ENCODE peak calls at places on chromosomes 13 and 19, in six cellular contexts. A is SK-N-SH, H is tibial nerve, Z is ovary, S is stomach, T is suprapubic skin. N is an unnamed sample.

GRCh38 chr19:5078666-5079409 is 109.9 kb downstream of the KDM4B start:
- DNase-seq in A (no peak), H (no peak), Z (no peak), S (no peak), T (no peak), N (no peak)

GRCh38 chr19:2042485-2043268 is 8.4 kb downstream of the MKNK2 start:
- DNase-seq in A (no peak), H (no peak), Z (peak), S (peak), T (peak), N (peak)

GRCh38 chr19:8517551-8518442 is 3.8 kb upstream of the ZNF414 start:
- DNase-seq in A (no peak), H (peak), Z (no peak), S (no peak), T (no peak), N (peak)

GRCh38 chr19:3977242-3978143 is 6.6 kb upstream of the DAPK3 start:
- DNase-seq in A (peak), H (no peak), Z (peak), S (no peak), T (peak), N (peak)

GRCh38 chr19:1136201-1136600 is 32.4 kb downstream of the GPX4 start:
- DNase-seq in A (no peak), H (no peak), Z (no peak), S (no peak), T (no peak), N (no peak)

GRCh38 chr13:34207334-34207733 is 389.4 kb downstream of the RFC3 start:
- DNase-seq in A (no peak), H (no peak), Z (no peak), S (no peak), T (no peak), N (no peak)

GRCh38 chr19:17933414-17934129 is 757 bp downstream of the CCDC124 start:
- DNase-seq in A (no peak), H (no peak), Z (no peak), S (no peak), T (no peak), N (no peak)

GRCh38 chr13:32284927-32285632 is 30.1 kb downstream of the ZAR1L start:
- DNase-seq in A (no peak), H (peak), Z (no peak), S (peak), T (no peak), N (no peak)

GRCh38 chr19:33960566-33960965 is 163.9 kb downstream of the KCTD15 start:
- DNase-seq in A (no peak), H (no peak), Z (no peak), S (no peak), T (no peak), N (no peak)

GRCh38 chr13:98575009-98575866 is 1.7 kb downstream of the STK24 start:
- DNase-seq in A (no peak), H (no peak), Z (no peak), S (no peak), T (no peak), N (no peak)

GRCh38 chr13:24288870-24289269 is 20.5 kb upstream of the C1QTNF9 start:
- DNase-seq in A (no peak), H (no peak), Z (peak), S (no peak), T (no peak), N (no peak)

GRCh38 chr13:35723061-35723461 is 246.6 kb upstream of the MAB21L1 start:
- DNase-seq in A (no peak), H (peak), Z (peak), S (no peak), T (no peak), N (no peak)

GRCh38 chr19:11624064-11624463 is 26.8 kb downstream of the ZNF627 start:
- DNase-seq in A (no peak), H (no peak), Z (no peak), S (no peak), T (no peak), N (no peak)

GRCh38 chr13:36526897-36527296 is 94.6 kb downstream of the CCNA1 start:
- DNase-seq in A (no peak), H (no peak), Z (no peak), S (no peak), T (no peak), N (no peak)

GRCh38 chr13:42322806-42323205 is 50.9 kb downstream of the AKAP11 start:
- DNase-seq in A (no peak), H (no peak), Z (no peak), S (no peak), T (no peak), N (no peak)

GRCh38 chr13:42318570-42318969 is 46.6 kb downstream of the AKAP11 start:
- DNase-seq in A (no peak), H (no peak), Z (no peak), S (no peak), T (no peak), N (no peak)

DNA sequence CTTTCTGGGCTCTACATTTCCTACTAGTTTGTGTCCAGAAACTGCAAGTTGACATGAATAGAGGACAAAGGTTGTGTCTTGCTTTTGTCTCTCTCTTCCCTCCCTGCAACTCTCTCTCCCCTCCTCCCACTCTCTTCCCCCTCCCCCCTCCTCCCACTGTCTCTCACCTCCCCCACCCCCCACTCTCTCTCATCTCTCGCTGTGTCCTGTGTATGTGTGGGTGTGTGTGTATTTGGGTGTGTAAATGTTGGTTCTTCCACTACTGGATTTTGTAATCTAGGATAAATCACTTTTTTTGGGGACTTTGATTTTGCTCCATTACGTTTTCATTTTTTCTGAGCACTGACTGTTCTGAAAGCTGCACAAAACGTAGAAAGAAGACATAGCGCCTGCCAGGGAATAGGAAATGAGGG is 48.4 kb downstream of the AKAP11 start:
- DNase-seq in A (no peak), H (no peak), Z (no peak), S (no peak), T (no peak), N (no peak)
- TF ChIP-seq EP300 in A (no peak), H (no peak), Z (no peak), S (no peak), T (no peak), N (no peak)

GRCh38 chr13:57666554-57666953 is 35.0 kb downstream of the PCDH17 start:
- DNase-seq in A (no peak), H (no peak), Z (no peak), S (no peak), T (no peak), N (no peak)
- TF ChIP-seq EP300 in A (no peak), H (no peak), Z (no peak), S (no peak), T (no peak), N (no peak)

GRCh38 chr13:67493835-67494234 is 263.7 kb upstream of the PCDH9 start:
- DNase-seq in A (no peak), H (no peak), Z (no peak), S (no peak), T (no peak), N (no peak)
- TF ChIP-seq EP300 in A (no peak), H (no peak), Z (no peak), S (no peak), T (no peak), N (no peak)

DNA sequence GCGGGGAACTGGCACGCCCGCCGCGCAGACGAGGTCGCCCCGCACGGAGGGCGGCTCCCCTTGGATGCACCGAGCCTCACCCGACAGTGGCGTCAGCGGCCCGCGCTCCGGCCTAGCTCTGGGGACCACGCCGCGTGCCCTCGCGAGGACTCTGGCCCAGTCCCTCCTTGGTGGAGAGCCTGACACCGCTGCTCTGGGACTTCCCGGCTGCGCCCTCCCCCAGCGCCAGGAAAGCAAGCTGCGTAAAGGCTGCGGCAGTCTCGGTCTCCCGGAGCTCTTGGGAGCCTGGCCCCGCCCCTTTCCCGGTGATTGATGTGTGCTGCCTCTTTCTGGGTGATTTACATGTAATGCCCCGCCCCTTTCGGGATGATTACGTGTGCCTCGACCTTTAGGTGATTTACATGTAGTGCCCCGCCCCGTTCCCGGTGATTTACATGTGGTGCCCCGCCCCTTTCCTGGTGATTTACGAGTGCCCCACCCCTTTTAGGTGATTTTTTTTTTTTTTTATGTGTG is at the start of gene LENG9:
- DNase-seq in A (peak), H (peak), Z (peak), S (peak), T (peak), N (peak)
- TF ChIP-seq EP300 in A (no peak), H (peak), Z (peak), S (no peak), T (no peak), N (no peak)

GRCh38 chr13:85508683-85509329 is 290.4 kb downstream of the SLITRK6 start:
- DNase-seq in A (no peak), H (no peak), Z (no peak), S (no peak), T (no peak), N (no peak)

GRCh38 chr13:85509512-85509911 is 289.7 kb downstream of the SLITRK6 start:
- DNase-seq in A (no peak), H (no peak), Z (no peak), S (no peak), T (no peak), N (no peak)

DNA sequence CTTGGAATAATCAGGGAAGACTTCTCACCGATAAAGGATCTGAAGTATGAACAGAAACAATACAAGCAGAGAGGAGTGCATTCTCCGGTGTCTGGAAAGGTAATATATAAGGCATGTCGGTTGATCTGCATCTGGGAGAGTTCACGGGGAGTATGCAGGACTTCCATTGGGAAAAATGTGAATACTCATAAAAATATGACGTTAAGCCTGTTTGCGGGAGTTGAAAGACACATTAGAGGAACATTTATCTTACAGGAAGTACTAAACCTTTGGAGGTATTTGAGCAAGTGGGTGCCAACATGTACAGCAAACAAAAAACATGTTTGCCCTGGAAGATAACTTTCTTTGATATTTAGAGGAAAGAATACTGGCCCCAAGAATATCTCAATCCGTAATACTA is 286.8 kb downstream of the SLITRK6 start:
- DNase-seq in A (no peak), H (no peak), Z (no peak), S (no peak), T (no peak), N (no peak)
- TF ChIP-seq EP300 in A (no peak), H (no peak), Z (no peak), S (no peak), T (no peak), N (no peak)

GRCh38 chr19:30109565-30109964 is 167.5 kb downstream of the URI1 start:
- DNase-seq in A (no peak), H (no peak), Z (no peak), S (no peak), T (no peak), N (no peak)
- TF ChIP-seq EP300 in A (no peak), H (no peak), Z (no peak), S (no peak), T (no peak), N (no peak)

GRCh38 chr19:39759457-39760184 is 19.0 kb upstream of the LEUTX start:
- DNase-seq in A (no peak), H (no peak), Z (no peak), S (no peak), T (no peak), N (no peak)
- TF ChIP-seq EP300 in A (no peak), H (no peak), Z (no peak), S (no peak), T (no peak), N (no peak)

DNA sequence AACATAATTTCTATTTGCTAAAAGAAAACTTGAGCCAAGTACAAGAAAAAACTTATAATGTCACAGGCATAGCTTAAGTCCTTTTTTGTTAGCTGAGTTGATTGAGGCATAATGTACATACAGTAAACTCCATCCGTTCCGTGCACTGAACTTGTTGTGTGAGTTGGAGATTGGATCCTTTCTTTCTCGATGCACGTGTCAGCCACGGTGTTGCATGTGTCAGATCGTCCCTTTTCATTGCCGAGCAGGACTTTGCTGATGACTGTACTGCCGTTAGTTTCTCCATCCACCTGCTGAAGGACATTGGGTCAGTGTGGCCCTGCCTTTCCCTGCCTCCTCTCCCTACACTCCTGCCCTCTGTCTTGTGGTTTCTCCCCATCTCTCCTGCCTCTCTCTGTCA is 34.4 kb downstream of the IGFL2 start:
- DNase-seq in A (no peak), H (no peak), Z (no peak), S (no peak), T (no peak), N (no peak)
- TF ChIP-seq EP300 in A (no peak), H (no peak), Z (no peak), S (no peak), T (no peak), N (no peak)

GRCh38 chr19:51507209-51507608 is 5.6 kb upstream of the SIGLEC12 start:
- DNase-seq in A (no peak), H (no peak), Z (no peak), S (no peak), T (no peak), N (no peak)

GRCh38 chr19:51507640-51508058 is 6.0 kb upstream of the SIGLEC12 start:
- DNase-seq in A (no peak), H (no peak), Z (no peak), S (no peak), T (no peak), N (no peak)

GRCh38 chr19:51505904-51506303 is 4.3 kb upstream of the SIGLEC12 start:
- DNase-seq in A (no peak), H (no peak), Z (no peak), S (no peak), T (no peak), N (no peak)

GRCh38 chr19:51509823-51510660 is 8.4 kb upstream of the SIGLEC12 start:
- DNase-seq in A (no peak), H (no peak), Z (no peak), S (no peak), T (no peak), N (no peak)

GRCh38 chr19:51508059-51508733 is 6.6 kb upstream of the SIGLEC12 start:
- DNase-seq in A (no peak), H (no peak), Z (no peak), S (no peak), T (no peak), N (no peak)
- TF ChIP-seq EP300 in A (no peak), H (no peak), Z (no peak), S (no peak), T (no peak), N (no peak)

DNA sequence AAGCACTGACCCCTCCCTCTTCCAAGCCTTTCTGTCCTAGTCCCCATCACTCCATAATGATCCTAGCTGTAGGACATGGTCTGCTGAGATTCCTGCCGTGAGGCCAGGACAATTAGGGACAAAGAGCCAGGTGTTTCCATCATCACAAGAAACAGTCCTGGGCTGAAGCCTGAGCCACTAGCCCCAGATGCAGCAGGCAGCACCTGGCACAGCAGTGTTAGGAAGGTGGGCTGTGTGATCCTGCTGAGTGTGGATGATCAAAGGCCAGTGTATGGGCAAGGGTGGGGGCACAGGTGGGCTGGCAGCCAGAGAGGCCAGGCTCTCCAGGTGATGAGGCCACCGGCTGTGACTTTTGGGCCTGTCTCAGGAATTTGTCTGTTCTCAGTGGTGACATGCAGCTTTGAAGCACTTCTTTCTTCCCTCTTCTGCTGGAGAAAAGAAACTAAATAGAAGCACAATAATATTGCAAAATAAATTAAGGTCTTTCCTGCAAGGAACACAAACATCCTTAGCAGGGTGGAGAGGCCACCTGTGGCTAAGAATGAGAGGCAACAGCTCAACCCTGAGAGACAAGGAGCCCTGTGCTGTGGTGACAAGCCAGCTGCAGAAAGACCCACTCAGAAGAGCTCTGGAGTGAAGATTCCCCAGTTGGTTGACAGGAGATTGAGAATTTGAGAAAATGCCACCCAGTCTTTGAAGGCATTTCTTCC is 127.6 kb downstream of the KATNAL1 start:
- DNase-seq in A (no peak), H (no peak), Z (no peak), S (no peak), T (no peak), N (no peak)
- TF ChIP-seq EP300 in A (no peak), H (no peak), Z (no peak), S (no peak), T (no peak), N (no peak)